ENCODE peak calls at places on chromosome 18, in five cellular contexts. F is AG20443; M is stimulated activated CD8-positive, alpha-beta memory T cell treated with anti-CD3 and anti-CD28 coated beads, Interleukin-4, amount 100 ng/mL, for 1 hour; G is M059J; L is naive thymus-derived CD8-positive, alpha-beta T cell. P is an unnamed sample.

GRCh38 chr18:24346254-24346653 is 51.4 kb downstream of the OSBPL1A start:
- DNase-seq in G (no peak), L (no peak), M (no peak), F (no peak), P (no peak)

GRCh38 chr18:10690376-10690775 is 164.5 kb downstream of the NAPG start:
- DNase-seq in F (no peak), G (no peak), M (no peak), L (no peak), P (no peak)

GRCh38 chr18:57231846-57232245 is 85.0 kb downstream of the BOD1L2 start:
- DNase-seq in M (no peak), F (no peak), G (no peak), L (no peak), P (no peak)

GRCh38 chr18:77866309-77866708 is 616.7 kb downstream of the GALR1 start:
- DNase-seq in G (no peak), F (no peak), L (no peak), M (no peak), P (no peak)

GRCh38 chr18:37846996-37847395 is 281.4 kb upstream of the CELF4 start:
- DNase-seq in L (no peak), F (no peak), G (no peak), M (no peak), P (no peak)

GRCh38 chr18:12750076-12750707 is 47.4 kb downstream of the PSMG2 start:
- DNase-seq in L (no peak), F (peak; percentile 50), G (peak; percentile 76), M (no peak), P (no peak)

GRCh38 chr18:25229080-25229479 is 122.9 kb downstream of the ZNF521 start:
- DNase-seq in F (peak; percentile 53), L (no peak), G (peak; percentile 55), M (no peak), P (no peak)

GRCh38 chr18:47799376-47799775 is 131.1 kb downstream of the SMAD2 start:
- DNase-seq in F (no peak), M (no peak), L (no peak), G (no peak), P (no peak)

GRCh38 chr18:63454497-63454896 is 22.3 kb upstream of the SERPINB5 start:
- DNase-seq in L (no peak), F (peak; percentile 82), M (no peak), G (peak; percentile 90), P (no peak)

GRCh38 chr18:35029770-35030169 is 11.4 kb upstream of the MAPRE2 start:
- DNase-seq in M (no peak), F (no peak), G (peak; percentile 51), L (no peak), P (no peak)

GRCh38 chr18:70397259-70397925 is 108.5 kb downstream of the SOCS6 start:
- DNase-seq in L (no peak), F (no peak), G (peak; percentile 75), M (no peak), P (no peak)

GRCh38 chr18:9711361-9712129 is 3.4 kb downstream of the RAB31 start:
- DNase-seq in M (no peak), G (no peak), L (no peak), F (no peak), P (no peak)

GRCh38 chr18:35049111-35050003 is 8.1 kb downstream of the MAPRE2 start:
- DNase-seq in G (peak; percentile 51), L (no peak), M (no peak), F (no peak), P (no peak)

GRCh38 chr18:32372381-32373061 is 98.2 kb downstream of the GAREM1 start:
- DNase-seq in M (no peak), L (no peak), F (no peak), G (no peak), P (no peak)

GRCh38 chr18:63971320-63972071 is 1.6 kb downstream of the SERPINB8 start:
- DNase-seq in M (no peak), L (no peak), G (peak; percentile 25), F (no peak), P (no peak)

GRCh38 chr18:23317975-23318675 is 135.0 kb upstream of the RIOK3 start:
- DNase-seq in G (peak; percentile 85), F (peak; percentile 63), M (no peak), L (no peak), P (no peak)

GRCh38 chr18:52339891-52340371 is at the start of gene DCC:
- DNase-seq in L (no peak), G (peak; percentile 16), F (peak; percentile 55), M (no peak), P (no peak)

GRCh38 chr18:48833701-48834394 is 116.9 kb downstream of the SMAD7 start:
- DNase-seq in F (no peak), G (peak; percentile 76), M (no peak), L (no peak), P (peak; percentile 71)

GRCh38 chr18:47174545-47175116 is 1.5 kb downstream of the IER3IP1 start:
- DNase-seq in L (no peak), G (no peak), M (no peak), F (no peak), P (no peak)

GRCh38 chr18:12393510-12393909 is 14.2 kb upstream of the PRELID3A start:
- DNase-seq in L (no peak), M (no peak), G (no peak), F (no peak), P (no peak)

GRCh38 chr18:13500227-13500865 is 226.0 kb downstream of the FAM210A start:
- DNase-seq in G (peak; percentile 87), L (no peak), M (no peak), F (peak; percentile 76), P (no peak)

GRCh38 chr18:47331051-47331450 is 79.6 kb upstream of the SKOR2 start:
- DNase-seq in L (no peak), G (no peak), F (no peak), M (no peak), P (no peak)

GRCh38 chr18:74425876-74426275 is 31.2 kb downstream of the DIPK1C start:
- DNase-seq in G (no peak), F (no peak), L (no peak), M (no peak), P (no peak)

GRCh38 chr18:35511428-35511827 is 13.7 kb upstream of the INO80C start:
- DNase-seq in L (no peak), F (no peak), M (no peak), G (no peak), P (no peak)

GRCh38 chr18:26460449-26461091 is 87.8 kb downstream of the KCTD1 start:
- DNase-seq in G (no peak), M (no peak), L (no peak), F (no peak), P (no peak)

GRCh38 chr18:35030234-35030989 is 10.8 kb upstream of the MAPRE2 start:
- DNase-seq in L (peak; percentile 28), F (no peak), G (peak; percentile 19), M (no peak), P (no peak)

GRCh38 chr18:5973079-5973478 is 77.8 kb upstream of the TMEM200C start:
- DNase-seq in M (no peak), G (no peak), F (no peak), L (no peak), P (no peak)